ENCODE peak calls at places on chromosomes 2 and 18, in five cellular contexts. P is COR-L47; F is stimulated activated CD4-positive, alpha-beta T cell treated with anti-CD3 and anti-CD28 coated beads, Interleukin-15, amount 100 ng/mL, for 24 hours; X is pons; L is NCI-H1105. D is an unnamed sample.

GRCh38 chr2:226754821-226755536 is 44.6 kb downstream of the IRS1 start:
- DNase-seq in P (peak), F (no peak), X (no peak), L (no peak), D (no peak)

GRCh38 chr18:52903858-52904257 is 563.9 kb downstream of the DCC start:
- DNase-seq in P (peak), F (peak), X (peak), L (no peak), D (peak)

GRCh38 chr2:240250985-240251847 is 110.8 kb upstream of the OTOS start:
- DNase-seq in P (peak), F (peak), X (peak), L (no peak), D (peak)

GRCh38 chr2:165069131-165069530 is 113.8 kb upstream of the SLC38A11 start:
- DNase-seq in P (no peak), F (no peak), X (no peak), L (no peak), D (no peak)

GRCh38 chr2:25043241-25043867 is 1.5 kb downstream of the EFR3B start:
- DNase-seq in P (no peak), F (peak), X (no peak), L (no peak), D (no peak)

GRCh38 chr2:45470531-45470930 is 140.5 kb downstream of the SRBD1 start:
- DNase-seq in P (no peak), F (no peak), X (no peak), L (no peak), D (no peak)

GRCh38 chr2:209556354-209556961 is 132.6 kb downstream of the MAP2 start:
- DNase-seq in P (peak), F (no peak), X (peak), L (peak), D (no peak)

GRCh38 chr2:128475427-128476211 is 157.0 kb upstream of the HS6ST1 start:
- DNase-seq in P (no peak), F (no peak), X (no peak), L (no peak), D (no peak)

GRCh38 chr18:7174359-7175107 is 56.4 kb upstream of the LRRC30 start:
- DNase-seq in P (no peak), F (no peak), X (peak), L (no peak), D (no peak)

GRCh38 chr2:220081171-220081570 is 453.7 kb downstream of the SLC4A3 start:
- DNase-seq in P (no peak), F (no peak), X (no peak), L (no peak), D (no peak)

GRCh38 chr2:79638410-79638809 is 125.6 kb downstream of the CTNNA2 start:
- DNase-seq in P (no peak), F (no peak), X (no peak), L (peak), D (no peak)

GRCh38 chr2:198127627-198128026 is 323.2 kb downstream of the PLCL1 start:
- DNase-seq in P (peak), F (peak), X (peak), L (peak), D (peak)

GRCh38 chr2:238138331-238139102 is at the start of gene KLHL30:
- DNase-seq in P (no peak), F (no peak), X (no peak), L (no peak), D (no peak)

GRCh38 chr18:13726972-13727331 is 479 bp downstream of the RNMT start:
- DNase-seq in P (peak), F (peak), X (no peak), L (no peak), D (peak)

GRCh38 chr2:168525020-168525419 is 68.9 kb downstream of the CERS6 start:
- DNase-seq in P (no peak), F (no peak), X (no peak), L (no peak), D (no peak)

GRCh38 chr2:31997653-31998052 is 13.2 kb downstream of the MEMO1 start:
- DNase-seq in P (no peak), F (no peak), X (no peak), L (no peak), D (no peak)

GRCh38 chr2:18626256-18626668 is 36.9 kb upstream of the NT5C1B start:
- DNase-seq in P (no peak), F (no peak), X (no peak), L (no peak), D (no peak)

GRCh38 chr2:103991591-103991990 is 862.3 kb upstream of the POU3F3 start:
- DNase-seq in P (no peak), F (no peak), X (no peak), L (no peak), D (no peak)

GRCh38 chr2:159711562-159712193 is 628 bp upstream of the MARCHF7 start:
- DNase-seq in P (no peak), F (no peak), X (peak), L (no peak), D (no peak)

GRCh38 chr2:120762341-120763061 is 26.8 kb downstream of the GLI2 start:
- DNase-seq in P (no peak), F (no peak), X (no peak), L (no peak), D (no peak)

GRCh38 chr2:118339386-118339785 is 251.1 kb downstream of the INSIG2 start:
- DNase-seq in P (no peak), F (no peak), X (no peak), L (no peak), D (no peak)

GRCh38 chr2:191611614-191612013 is 66.3 kb upstream of the NABP1 start:
- DNase-seq in P (no peak), F (no peak), X (peak), L (no peak), D (no peak)

GRCh38 chr2:150207979-150208378 is 279.5 kb downstream of the RND3 start:
- DNase-seq in P (peak), F (no peak), X (no peak), L (peak), D (no peak)

GRCh38 chr18:79434611-79435010 is 38.9 kb downstream of the NFATC1 start:
- DNase-seq in P (peak), F (no peak), X (no peak), L (peak), D (no peak)

GRCh38 chr2:19357383-19358241 is 811 bp downstream of the OSR1 start:
- DNase-seq in P (no peak), F (no peak), X (no peak), L (peak), D (no peak)

GRCh38 chr2:178924817-178925216 is 117.6 kb upstream of the TTN start:
- DNase-seq in P (no peak), F (no peak), X (no peak), L (no peak), D (no peak)

GRCh38 chr2:69316550-69316949 is 70.5 kb downstream of the GFPT1 start:
- DNase-seq in P (no peak), F (no peak), X (no peak), L (no peak), D (no peak)

GRCh38 chr2:170475878-170476277 is 239.3 kb upstream of the SP5 start:
- DNase-seq in P (no peak), F (no peak), X (no peak), L (no peak), D (peak)

GRCh38 chr2:143425896-143426295 is 296.7 kb downstream of the ARHGAP15 start:
- DNase-seq in P (no peak), F (no peak), X (no peak), L (no peak), D (no peak)

GRCh38 chr18:9323750-9324445 is 10.7 kb upstream of the TWSG1 start:
- DNase-seq in P (no peak), F (no peak), X (no peak), L (no peak), D (no peak)